ENCODE peak calls at places on chromosomes 4 and X, in five cellular contexts. C, A, O, L and S are unnamed samples.

GRCh38 chr4:139266583-139267257 is 13.3 kb downstream of the MGARP start:
- DNase-seq in C (peak), A (peak), O (peak), L (peak), S (peak)

GRCh38 chr4:53505947-53506346 is 85.3 kb downstream of the LNX1 start:
- DNase-seq in C (no peak), A (no peak), O (peak), L (no peak), S (no peak)

GRCh38 chr4:1864076-1865008 is 6.9 kb upstream of the NSD2 start:
- DNase-seq in C (no peak), A (no peak), O (no peak), L (no peak), S (no peak)

GRCh38 chrX:43899878-43900815 is 17.9 kb upstream of the MAOB start:
- DNase-seq in C (no peak), A (no peak), O (no peak), L (no peak), S (peak)

GRCh38 chr4:6689506-6689960 is 4.1 kb upstream of the S100P start:
- DNase-seq in C (peak), A (no peak), O (no peak), L (no peak), S (no peak)

GRCh38 chr4:139015948-139016451 is 419 bp downstream of the NOCT start:
- DNase-seq in C (peak), A (no peak), O (peak), L (peak), S (no peak)

GRCh38 chr4:139917896-139918295 is 236.1 kb downstream of the MAML3 start:
- DNase-seq in C (no peak), A (no peak), O (no peak), L (no peak), S (no peak)

GRCh38 chr4:6290256-6290655 is 20.6 kb downstream of the WFS1 start:
- DNase-seq in C (no peak), A (no peak), O (no peak), L (no peak), S (no peak)

GRCh38 chr4:99411041-99411440 is 24.1 kb downstream of the ADH7 start:
- DNase-seq in C (no peak), A (no peak), O (no peak), L (no peak), S (no peak)

GRCh38 chr4:123396294-123397275 is at the start of gene SPRY1:
- DNase-seq in C (peak), A (peak), O (peak), L (peak), S (peak)
- TF ChIP-seq POLR2A in C (peak), A (peak), O (no peak), L (peak), S (peak)

GRCh38 chrX:104618106-104618895 is 52.3 kb downstream of the IL1RAPL2 start:
- DNase-seq in C (no peak), A (no peak), O (no peak), L (no peak), S (no peak)

DNA sequence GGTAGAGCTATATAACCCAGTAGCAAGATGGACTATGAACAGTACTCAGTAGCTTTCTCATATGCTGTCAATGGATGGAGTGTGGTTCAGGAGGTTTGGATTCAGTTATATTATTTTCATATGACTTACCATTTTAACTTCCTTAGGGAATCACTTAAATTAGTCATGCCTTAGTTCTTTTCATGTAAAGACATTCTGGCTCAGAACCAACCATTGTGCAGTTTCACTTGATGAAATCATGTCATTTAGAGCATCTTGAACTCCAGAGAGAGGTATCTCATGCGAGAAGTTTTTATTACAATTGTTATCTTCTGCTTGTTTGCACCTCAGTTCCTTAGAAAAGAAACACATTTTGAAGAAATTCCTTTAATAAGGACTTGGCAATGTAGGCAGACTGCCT is 55.8 kb downstream of the IL1RAPL2 start:
- DNase-seq in C (no peak), A (no peak), O (no peak), L (no peak), S (no peak)
- H3K27ac ChIP-seq in C (no peak), A (no peak), O (no peak), L (no peak), S (no peak)

GRCh38 chr4:10087152-10087791 is 29.3 kb downstream of the WDR1 start:
- DNase-seq in C (no peak), A (no peak), O (no peak), L (no peak), S (peak)

GRCh38 chr4:10086506-10087120 is 30.0 kb downstream of the WDR1 start:
- DNase-seq in C (no peak), A (no peak), O (no peak), L (no peak), S (peak)

GRCh38 chr4:10090467-10091250 is 25.9 kb downstream of the WDR1 start:
- DNase-seq in C (no peak), A (no peak), O (no peak), L (no peak), S (no peak)

GRCh38 chr4:10089346-10089745 is 27.3 kb downstream of the WDR1 start:
- DNase-seq in C (peak), A (no peak), O (no peak), L (peak), S (no peak)

GRCh38 chr4:10088135-10089010 is 28.2 kb downstream of the WDR1 start:
- DNase-seq in C (no peak), A (no peak), O (no peak), L (no peak), S (peak)
- TF ChIP-seq POLR2A in C (no peak), A (no peak), O (no peak), L (no peak), S (no peak)

GRCh38 chr4:158053801-158054200 is 119.0 kb downstream of the GASK1B start:
- DNase-seq in C (no peak), A (no peak), O (no peak), L (no peak), S (no peak)

GRCh38 chr4:158055668-158056067 is 117.2 kb downstream of the GASK1B start:
- DNase-seq in C (no peak), A (no peak), O (no peak), L (no peak), S (no peak)

GRCh38 chr4:158053086-158053485 is 119.7 kb downstream of the GASK1B start:
- DNase-seq in C (no peak), A (no peak), O (no peak), L (no peak), S (no peak)

GRCh38 chr4:158051401-158052235 is 121.2 kb downstream of the GASK1B start:
- DNase-seq in C (no peak), A (peak), O (peak), L (no peak), S (peak)

GRCh38 chr4:158056689-158057245 is 116.1 kb downstream of the GASK1B start:
- DNase-seq in C (no peak), A (no peak), O (no peak), L (no peak), S (no peak)
- H3K27ac ChIP-seq in C (no peak), A (peak), O (no peak), L (no peak), S (no peak)

DNA sequence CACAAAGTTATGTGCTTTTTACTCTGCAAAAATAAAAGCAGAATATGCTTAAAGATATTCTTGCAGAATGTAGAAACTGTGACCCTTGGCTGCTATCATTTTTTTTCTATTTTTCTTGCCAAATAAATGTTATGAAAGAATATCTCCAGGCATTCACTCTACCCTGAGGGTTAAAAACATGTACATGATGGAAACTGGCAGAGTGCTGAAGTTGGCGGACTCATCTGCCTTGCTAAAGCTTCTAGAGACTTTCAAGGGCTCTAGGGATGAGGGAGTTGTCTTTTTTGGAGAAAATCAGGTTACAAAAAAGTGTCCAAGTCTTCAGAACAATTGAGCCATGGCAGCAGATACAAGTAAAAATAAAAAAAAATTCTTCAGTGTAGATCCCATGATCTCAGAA is 40.5 kb upstream of the NRK start:
- DNase-seq in C (no peak), A (no peak), O (no peak), L (no peak), S (no peak)
- TF ChIP-seq POLR2A in C (no peak), A (no peak), O (no peak), L (no peak), S (no peak)

GRCh38 chr4:85393201-85393600 is 81.7 kb upstream of the ARHGAP24 start:
- DNase-seq in C (no peak), A (no peak), O (no peak), L (no peak), S (no peak)

GRCh38 chr4:85391011-85391410 is 83.9 kb upstream of the ARHGAP24 start:
- DNase-seq in C (no peak), A (no peak), O (no peak), L (no peak), S (no peak)

GRCh38 chr4:85391568-85392410 is 83.2 kb upstream of the ARHGAP24 start:
- DNase-seq in C (no peak), A (no peak), O (no peak), L (no peak), S (no peak)
- H3K27ac ChIP-seq in C (no peak), A (no peak), O (no peak), L (no peak), S (no peak)